ENCODE peak calls at places on chromosomes 5 and 9, in seven cellular contexts. One of them, this sample, is unnamed. For H3K9me3, the result is how much of the 10 kb centered on the place peaks cover.

GRCh38 chr5:132907161-132907560 is 33.7 kb downstream of the LEAP2 start:
- DNase-seq in IMR-90: peak
- DNase-seq in esophagus muscularis mucosa: no peak
- DNase-seq in A549: no peak
- DNase-seq in prostate gland: no peak
- DNase-seq in adrenal gland: no peak
- DNase-seq in uterus: no peak
- DNase-seq in this sample: no peak

GRCh38 chr9:6805532-6805931 is 47.8 kb downstream of the KDM4C start:
- DNase-seq in adrenal gland: peak
- DNase-seq in A549: no peak
- DNase-seq in esophagus muscularis mucosa: peak
- DNase-seq in prostate gland: no peak
- DNase-seq in IMR-90: peak
- DNase-seq in uterus: no peak
- DNase-seq in this sample: no peak

GRCh38 chr9:89436963-89437625 is 60.8 kb downstream of the SEMA4D start:
- DNase-seq in IMR-90: no peak
- DNase-seq in esophagus muscularis mucosa: no peak
- DNase-seq in A549: no peak
- DNase-seq in prostate gland: peak
- DNase-seq in uterus: no peak
- DNase-seq in adrenal gland: no peak
- DNase-seq in this sample: peak

GRCh38 chr9:38339087-38339486 is 53.4 kb upstream of the ALDH1B1 start:
- DNase-seq in IMR-90: peak
- DNase-seq in uterus: no peak
- DNase-seq in esophagus muscularis mucosa: no peak
- DNase-seq in A549: no peak
- DNase-seq in prostate gland: no peak
- DNase-seq in adrenal gland: peak
- DNase-seq in this sample: no peak

GRCh38 chr9:6566409-6567139 is 79.0 kb downstream of the GLDC start:
- DNase-seq in esophagus muscularis mucosa: no peak
- DNase-seq in A549: peak
- DNase-seq in uterus: no peak
- DNase-seq in prostate gland: no peak
- DNase-seq in adrenal gland: peak
- DNase-seq in IMR-90: peak
- DNase-seq in this sample: no peak

GRCh38 chr5:149313151-149313841 is 32.0 kb upstream of the GRPEL2 start:
- DNase-seq in IMR-90: no peak
- DNase-seq in prostate gland: no peak
- DNase-seq in esophagus muscularis mucosa: no peak
- DNase-seq in uterus: no peak
- DNase-seq in A549: no peak
- DNase-seq in adrenal gland: no peak
- DNase-seq in this sample: no peak

GRCh38 chr5:131953969-131954368 is 8.5 kb upstream of the MEIKIN start:
- DNase-seq in adrenal gland: no peak
- DNase-seq in esophagus muscularis mucosa: no peak
- DNase-seq in A549: no peak
- DNase-seq in prostate gland: no peak
- DNase-seq in IMR-90: no peak
- DNase-seq in uterus: no peak
- DNase-seq in this sample: no peak

GRCh38 chr9:5633243-5633642 is 4.3 kb downstream of the RIC1 start:
- DNase-seq in A549: peak
- DNase-seq in uterus: no peak
- DNase-seq in IMR-90: peak
- DNase-seq in adrenal gland: no peak
- DNase-seq in esophagus muscularis mucosa: no peak
- DNase-seq in prostate gland: no peak
- DNase-seq in this sample: no peak

GRCh38 chr9:98881356-98881755 is 62.4 kb upstream of the COL15A1 start:
- DNase-seq in adrenal gland: no peak
- DNase-seq in esophagus muscularis mucosa: no peak
- DNase-seq in prostate gland: no peak
- DNase-seq in uterus: no peak
- DNase-seq in A549: no peak
- DNase-seq in IMR-90: no peak
- DNase-seq in this sample: no peak

GRCh38 chr9:123749580-123750202 is 180.2 kb downstream of the DENND1A start:
- DNase-seq in uterus: no peak
- DNase-seq in adrenal gland: no peak
- DNase-seq in prostate gland: no peak
- DNase-seq in A549: no peak
- DNase-seq in IMR-90: peak
- DNase-seq in esophagus muscularis mucosa: no peak
- DNase-seq in this sample: no peak

GRCh38 chr5:24110019-24110615 is 534.7 kb downstream of the CDH10 start:
- DNase-seq in esophagus muscularis mucosa: no peak
- DNase-seq in prostate gland: no peak
- DNase-seq in adrenal gland: no peak
- DNase-seq in A549: peak
- DNase-seq in IMR-90: no peak
- DNase-seq in uterus: no peak
- DNase-seq in this sample: no peak

GRCh38 chr9:108290839-108291585 is 564.8 kb downstream of the ACTL7B start:
- DNase-seq in adrenal gland: no peak
- DNase-seq in esophagus muscularis mucosa: no peak
- DNase-seq in A549: no peak
- DNase-seq in prostate gland: peak
- DNase-seq in uterus: no peak
- DNase-seq in IMR-90: no peak
- DNase-seq in this sample: no peak

GRCh38 chr9:21686738-21687137 is 115.7 kb upstream of the MTAP start:
- DNase-seq in A549: no peak
- DNase-seq in IMR-90: peak
- DNase-seq in prostate gland: no peak
- DNase-seq in uterus: no peak
- DNase-seq in adrenal gland: no peak
- DNase-seq in esophagus muscularis mucosa: no peak
- DNase-seq in this sample: no peak

GRCh38 chr9:134366223-134367031 is 40.2 kb downstream of the RXRA start:
- DNase-seq in A549: peak
- DNase-seq in uterus: peak
- DNase-seq in esophagus muscularis mucosa: peak
- DNase-seq in adrenal gland: peak
- DNase-seq in prostate gland: peak
- DNase-seq in IMR-90: peak
- DNase-seq in this sample: peak
- TF ChIP-seq POLR2A in A549: peak
- TF ChIP-seq POLR2A in uterus: no peak
- TF ChIP-seq POLR2A in esophagus muscularis mucosa: peak
- TF ChIP-seq POLR2A in adrenal gland: peak
- TF ChIP-seq POLR2A in prostate gland: peak
- TF ChIP-seq POLR2A in IMR-90: no peak
- TF ChIP-seq POLR2A in this sample: no peak

GRCh38 chr9:114613919-114614318 is 2.8 kb downstream of the TMEM268 start:
- DNase-seq in uterus: no peak
- DNase-seq in adrenal gland: no peak
- DNase-seq in A549: no peak
- DNase-seq in IMR-90: no peak
- DNase-seq in prostate gland: no peak
- DNase-seq in esophagus muscularis mucosa: no peak
- DNase-seq in this sample: no peak

GRCh38 chr9:114613087-114613486 is 2.0 kb downstream of the TMEM268 start:
- DNase-seq in adrenal gland: no peak
- DNase-seq in uterus: no peak
- DNase-seq in prostate gland: peak
- DNase-seq in A549: no peak
- DNase-seq in esophagus muscularis mucosa: no peak
- DNase-seq in IMR-90: no peak
- DNase-seq in this sample: no peak

GRCh38 chr9:114614373-114614772 is 3.3 kb downstream of the TMEM268 start:
- DNase-seq in A549: no peak
- DNase-seq in prostate gland: no peak
- DNase-seq in IMR-90: no peak
- DNase-seq in esophagus muscularis mucosa: no peak
- DNase-seq in adrenal gland: no peak
- DNase-seq in uterus: no peak
- DNase-seq in this sample: no peak

GRCh38 chr9:114611516-114612271 is 603 bp downstream of the TMEM268 start:
- DNase-seq in IMR-90: peak
- DNase-seq in esophagus muscularis mucosa: no peak
- DNase-seq in A549: peak
- DNase-seq in uterus: peak
- DNase-seq in prostate gland: peak
- DNase-seq in adrenal gland: peak
- DNase-seq in this sample: no peak

GRCh38 chr9:114612272-114612923 is 1.3 kb downstream of the TMEM268 start:
- DNase-seq in uterus: no peak
- DNase-seq in prostate gland: no peak
- DNase-seq in esophagus muscularis mucosa: no peak
- DNase-seq in A549: no peak
- DNase-seq in IMR-90: no peak
- DNase-seq in adrenal gland: no peak
- DNase-seq in this sample: no peak
- H3K4me3 ChIP-seq in uterus: peak
- H3K4me3 ChIP-seq in prostate gland: peak
- H3K4me3 ChIP-seq in esophagus muscularis mucosa: peak
- H3K4me3 ChIP-seq in A549: peak
- H3K4me3 ChIP-seq in IMR-90: peak
- H3K4me3 ChIP-seq in adrenal gland: peak
- H3K4me3 ChIP-seq in this sample: peak

GRCh38 chr5:141236516-141237313 is 8.5 kb upstream of the PCDHB15 start:
- DNase-seq in A549: no peak
- DNase-seq in IMR-90: no peak
- DNase-seq in adrenal gland: no peak
- DNase-seq in esophagus muscularis mucosa: no peak
- DNase-seq in prostate gland: no peak
- DNase-seq in uterus: no peak
- DNase-seq in this sample: no peak

DNA sequence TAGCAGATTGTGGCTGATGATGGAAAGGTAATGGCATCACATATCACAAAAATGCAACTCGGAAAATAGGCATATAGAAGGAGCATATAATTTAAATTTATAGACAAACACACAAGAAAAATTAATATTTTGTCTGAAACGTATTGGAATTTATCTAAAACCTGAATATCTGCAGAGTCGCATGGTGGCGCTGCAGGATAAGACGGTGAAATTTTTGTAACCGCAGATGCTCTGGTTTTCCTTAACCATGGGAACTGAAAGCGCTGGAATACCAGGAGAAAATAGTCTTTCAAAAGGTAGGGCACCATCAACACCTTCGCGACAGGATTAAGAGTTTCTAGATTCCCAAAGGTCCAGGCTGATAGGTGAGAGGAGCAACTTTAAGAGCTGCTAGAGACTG is 11.0 kb downstream of the PCDHB14 start:
- DNase-seq in adrenal gland: no peak
- DNase-seq in IMR-90: peak
- DNase-seq in uterus: no peak
- DNase-seq in prostate gland: no peak
- DNase-seq in A549: no peak
- DNase-seq in esophagus muscularis mucosa: no peak
- DNase-seq in this sample: no peak
- H3K9me3 ChIP-seq in adrenal gland: half or more
- H3K9me3 ChIP-seq in IMR-90: under half
- H3K9me3 ChIP-seq in uterus: under half
- H3K9me3 ChIP-seq in prostate gland: under half
- H3K9me3 ChIP-seq in A549: under half
- H3K9me3 ChIP-seq in esophagus muscularis mucosa: half or more
- H3K9me3 ChIP-seq in this sample: half or more

DNA sequence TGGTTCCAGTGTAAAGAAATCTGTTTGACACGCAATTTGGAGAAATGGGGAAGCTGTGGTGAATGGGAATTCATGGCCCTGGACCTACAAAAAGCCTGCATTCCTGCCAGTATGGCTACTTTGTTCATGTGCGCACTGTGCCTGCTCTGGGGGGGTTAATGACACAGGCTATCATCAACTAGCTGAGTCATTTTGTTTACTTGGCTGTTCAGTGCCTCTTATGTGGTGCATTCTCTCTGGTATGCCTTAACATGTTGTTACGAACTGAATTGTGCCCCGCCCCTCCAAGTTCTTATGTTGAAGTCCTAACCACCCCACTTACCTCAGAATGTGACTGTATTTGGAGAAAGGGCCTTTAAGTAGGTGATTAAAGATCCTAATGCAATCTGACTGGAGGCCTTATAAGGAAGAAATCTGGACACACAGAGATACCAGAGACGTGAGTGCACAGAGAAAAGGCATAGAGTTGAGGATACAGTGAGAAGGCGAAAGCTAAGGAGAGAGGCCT is 20.4 kb upstream of the UBAP1 start:
- DNase-seq in esophagus muscularis mucosa: no peak
- DNase-seq in prostate gland: no peak
- DNase-seq in A549: peak
- DNase-seq in uterus: no peak
- DNase-seq in IMR-90: peak
- DNase-seq in adrenal gland: peak
- DNase-seq in this sample: no peak
- TF ChIP-seq POLR2A in esophagus muscularis mucosa: no peak
- TF ChIP-seq POLR2A in prostate gland: no peak
- TF ChIP-seq POLR2A in A549: no peak
- TF ChIP-seq POLR2A in uterus: no peak
- TF ChIP-seq POLR2A in IMR-90: no peak
- TF ChIP-seq POLR2A in adrenal gland: no peak
- TF ChIP-seq POLR2A in this sample: no peak